ENCODE peak calls at places on chromosomes 5 and 9, in eight cellular contexts. I is NCI-H1092 treated with DMSO at 0.1 percent for 48 hours; D is esophagus squamous epithelium; G is cardiac septum; N is mesothelial cell of epicardium; Y is stimulated activated CD4-positive, alpha-beta T cell treated with anti-CD3 and anti-CD28 coated beads, Interleukin-1b, Interleukin-23, amount 100 ng/mL, for 4 hours; M is omental fat pad; W is frontal cortex. H is an unnamed sample.

GRCh38 chr5:18799482-18800128 is 1165.3 kb downstream of the TAF11L14 start:
- DNase-seq in W (no peak), G (no peak), M (no peak), D (no peak), N (no peak), I (no peak), Y (no peak), H (no peak)

GRCh38 chr5:124741711-124742496 is 4.5 kb downstream of the ZNF608 start:
- DNase-seq in M (no peak), I (peak; percentile 18), N (no peak), D (no peak), W (no peak), Y (no peak), G (no peak), H (no peak)

GRCh38 chr5:36198281-36198680 is 43.4 kb downstream of the NADK2 start:
- DNase-seq in M (no peak), I (no peak), Y (no peak), W (no peak), G (no peak), N (no peak), D (no peak), H (no peak)

GRCh38 chr9:89167788-89168187 is 10.8 kb downstream of the SHC3 start:
- DNase-seq in I (no peak), G (no peak), W (no peak), M (no peak), D (no peak), Y (no peak), N (no peak), H (no peak)

GRCh38 chr5:178996156-178996555 is 1.0 kb upstream of the GRM6 start:
- DNase-seq in Y (no peak), N (no peak), D (no peak), M (no peak), I (no peak), W (no peak), G (no peak), H (no peak)

GRCh38 chr9:137341227-137341626 is 39.2 kb upstream of the NRARP start:
- DNase-seq in N (no peak), Y (no peak), D (no peak), I (no peak), G (no peak), M (no peak), W (no peak), H (no peak)

GRCh38 chr5:78496373-78496772 is 136.0 kb downstream of the SCAMP1 start:
- DNase-seq in Y (no peak), M (no peak), I (no peak), W (no peak), N (no peak), D (no peak), G (no peak), H (no peak)

GRCh38 chr9:109317979-109318671 is 2.7 kb downstream of the EPB41L4B start:
- DNase-seq in M (no peak), I (peak; percentile 65), W (no peak), N (no peak), Y (no peak), G (no peak), D (no peak), H (no peak)

GRCh38 chr5:35736280-35736679 is 118.6 kb downstream of the SPEF2 start:
- DNase-seq in N (no peak), M (no peak), Y (no peak), G (no peak), W (no peak), I (no peak), D (no peak), H (no peak)

GRCh38 chr9:82356131-82356530 is 367.6 kb downstream of the SPATA31D1 start:
- DNase-seq in Y (no peak), W (no peak), N (no peak), D (no peak), I (no peak), G (no peak), M (no peak), H (no peak)

GRCh38 chr5:17340816-17341215 is 123.4 kb downstream of the BASP1 start:
- DNase-seq in M (no peak), W (no peak), I (no peak), D (no peak), N (no peak), G (no peak), Y (no peak), H (no peak)

GRCh38 chr9:132672413-132672690 is 2.1 kb downstream of the GTF3C4 start:
- DNase-seq in D (no peak), W (no peak), Y (no peak), N (no peak), G (no peak), I (no peak), M (no peak), H (no peak)

GRCh38 chr9:88270398-88270797 is 117.8 kb upstream of the SPIN1 start:
- DNase-seq in D (no peak), N (no peak), G (no peak), W (no peak), M (no peak), I (no peak), Y (no peak), H (no peak)

GRCh38 chr5:150758210-150758533 is 645 bp downstream of the DCTN4 start:
- DNase-seq in M (no peak), N (no peak), D (no peak), Y (no peak), G (no peak), I (no peak), W (no peak), H (no peak)

GRCh38 chr9:1253098-1253979 is 203.2 kb downstream of the DMRT2 start:
- DNase-seq in W (no peak), Y (no peak), N (no peak), G (no peak), I (no peak), M (no peak), D (no peak), H (no peak)

GRCh38 chr5:179377421-179378115 is 32.3 kb upstream of the ADAMTS2 start:
- DNase-seq in M (no peak), Y (no peak), W (peak; percentile 3), G (no peak), I (no peak), N (no peak), D (no peak), H (no peak)

GRCh38 chr5:179904463-179905143 is 3.1 kb downstream of the TBC1D9B start:
- DNase-seq in M (no peak), N (no peak), D (no peak), G (no peak), I (no peak), W (no peak), Y (no peak), H (no peak)

GRCh38 chr9:91580136-91580535 is 156.5 kb upstream of the NFIL3 start:
- DNase-seq in N (no peak), I (no peak), W (no peak), D (no peak), Y (no peak), M (no peak), G (no peak), H (no peak)

GRCh38 chr5:111016801-111017200 is 54.7 kb upstream of the TSLP start:
- DNase-seq in N (no peak), Y (no peak), D (no peak), M (no peak), I (no peak), G (no peak), W (no peak), H (no peak)

GRCh38 chr5:133680830-133681555 is 68.7 kb upstream of the FSTL4 start:
- DNase-seq in D (no peak), I (no peak), Y (no peak), W (no peak), G (no peak), M (no peak), N (no peak), H (no peak)

GRCh38 chr9:72691671-72692070 is 170.3 kb downstream of the TMC1 start:
- DNase-seq in W (no peak), G (no peak), M (no peak), Y (no peak), N (no peak), D (no peak), I (no peak), H (no peak)

GRCh38 chr5:151896041-151896691 is 28.5 kb downstream of the GLRA1 start:
- DNase-seq in G (no peak), N (no peak), I (no peak), D (no peak), Y (no peak), M (no peak), W (no peak), H (no peak)

GRCh38 chr9:93573204-93573828 is 3.1 kb upstream of the PHF2 start:
- DNase-seq in D (no peak), M (no peak), I (no peak), W (no peak), G (peak; percentile 63), N (no peak), Y (no peak), H (no peak)

GRCh38 chr9:21801683-21802417 is 586 bp upstream of the MTAP start:
- DNase-seq in W (peak; percentile 49), D (peak; percentile 21), I (no peak), Y (no peak), G (peak; percentile 83), M (peak; percentile 43), N (peak; percentile 73), H (peak; percentile 87)

GRCh38 chr5:82591021-82591515 is 312.9 kb upstream of the RPS23 start:
- DNase-seq in D (no peak), N (no peak), W (no peak), Y (no peak), I (no peak), M (no peak), G (no peak), H (no peak)

GRCh38 chr5:158152151-158152550 is 293.2 kb upstream of the CLINT1 start:
- DNase-seq in Y (no peak), N (no peak), W (no peak), M (no peak), D (no peak), G (no peak), I (no peak), H (no peak)

GRCh38 chr5:176537608-176538504 is 654 bp upstream of the RNF44 start:
- DNase-seq in Y (peak; percentile 93), D (peak; percentile 98), W (peak; percentile 89), G (peak; percentile 99), M (peak; percentile 98), I (peak; percentile 96), N (peak; percentile 95), H (peak; percentile 100)

GRCh38 chr5:33048315-33048714 is 337.2 kb downstream of the NPR3 start:
- DNase-seq in Y (no peak), W (no peak), D (no peak), N (no peak), I (no peak), M (no peak), G (no peak), H (no peak)

GRCh38 chr9:76658510-76659231 is 105.6 kb upstream of the PCA3 start:
- DNase-seq in N (no peak), D (no peak), W (no peak), G (no peak), Y (no peak), M (no peak), I (peak; percentile 60), H (no peak)

GRCh38 chr9:91282292-91282691 is 79.4 kb downstream of the AUH start:
- DNase-seq in D (no peak), N (no peak), G (no peak), Y (no peak), W (no peak), I (no peak), M (no peak), H (no peak)

GRCh38 chr9:4020747-4021296 is 279.0 kb downstream of the GLIS3 start:
- DNase-seq in I (no peak), G (no peak), M (no peak), N (no peak), D (no peak), W (no peak), Y (no peak), H (no peak)